ENCODE peak calls at places on chromosomes 7 and 10, in four cellular contexts. One of them, this sample, is unnamed.
A peak's percentile ranks its signal among the peaks of the same experiment; 100 is the strongest.

GRCh38 chr10:11639861-11640764 is 28.7 kb upstream of the USP6NL start:
- DNase-seq in activated T-helper 1 cell treated with Interleukin-2 at 50 U/mL for 16 hours: no peak
- DNase-seq in stimulated activated CD8-positive, alpha-beta memory T cell treated with anti-CD3 and anti-CD28 coated beads, Interleukin-2, amount 100 ng/mL, for 1 hour: no peak
- DNase-seq in mammary epithelial cell: no peak
- DNase-seq in this sample: no peak

GRCh38 chr10:34444223-34445183 is 370.6 kb downstream of the PARD3 start:
- DNase-seq in activated T-helper 1 cell treated with Interleukin-2 at 50 U/mL for 16 hours: no peak
- DNase-seq in mammary epithelial cell: peak; percentile 17
- DNase-seq in stimulated activated CD8-positive, alpha-beta memory T cell treated with anti-CD3 and anti-CD28 coated beads, Interleukin-2, amount 100 ng/mL, for 1 hour: no peak
- DNase-seq in this sample: no peak

GRCh38 chr7:140591178-140591902 is 49.3 kb downstream of the DENND2A start:
- DNase-seq in activated T-helper 1 cell treated with Interleukin-2 at 50 U/mL for 16 hours: no peak
- DNase-seq in stimulated activated CD8-positive, alpha-beta memory T cell treated with anti-CD3 and anti-CD28 coated beads, Interleukin-2, amount 100 ng/mL, for 1 hour: no peak
- DNase-seq in mammary epithelial cell: peak; percentile 25
- DNase-seq in this sample: peak; percentile 63

GRCh38 chr7:51123322-51124021 is 193.1 kb downstream of the COBL start:
- DNase-seq in stimulated activated CD8-positive, alpha-beta memory T cell treated with anti-CD3 and anti-CD28 coated beads, Interleukin-2, amount 100 ng/mL, for 1 hour: no peak
- DNase-seq in activated T-helper 1 cell treated with Interleukin-2 at 50 U/mL for 16 hours: no peak
- DNase-seq in mammary epithelial cell: peak; percentile 95
- DNase-seq in this sample: peak; percentile 98

GRCh38 chr10:51368943-51369342 is 294.7 kb downstream of the PRKG1 start:
- DNase-seq in activated T-helper 1 cell treated with Interleukin-2 at 50 U/mL for 16 hours: no peak
- DNase-seq in stimulated activated CD8-positive, alpha-beta memory T cell treated with anti-CD3 and anti-CD28 coated beads, Interleukin-2, amount 100 ng/mL, for 1 hour: no peak
- DNase-seq in mammary epithelial cell: no peak
- DNase-seq in this sample: no peak

GRCh38 chr7:79529214-79529895 is 75.9 kb upstream of the MAGI2 start:
- DNase-seq in stimulated activated CD8-positive, alpha-beta memory T cell treated with anti-CD3 and anti-CD28 coated beads, Interleukin-2, amount 100 ng/mL, for 1 hour: no peak
- DNase-seq in activated T-helper 1 cell treated with Interleukin-2 at 50 U/mL for 16 hours: no peak
- DNase-seq in mammary epithelial cell: no peak
- DNase-seq in this sample: no peak

GRCh38 chr7:129465080-129465479 is 30.8 kb downstream of the STRIP2 start:
- DNase-seq in stimulated activated CD8-positive, alpha-beta memory T cell treated with anti-CD3 and anti-CD28 coated beads, Interleukin-2, amount 100 ng/mL, for 1 hour: no peak
- DNase-seq in mammary epithelial cell: no peak
- DNase-seq in activated T-helper 1 cell treated with Interleukin-2 at 50 U/mL for 16 hours: no peak
- DNase-seq in this sample: no peak

GRCh38 chr10:82245157-82245556 is 370.2 kb downstream of the NRG3 start:
- DNase-seq in stimulated activated CD8-positive, alpha-beta memory T cell treated with anti-CD3 and anti-CD28 coated beads, Interleukin-2, amount 100 ng/mL, for 1 hour: no peak
- DNase-seq in activated T-helper 1 cell treated with Interleukin-2 at 50 U/mL for 16 hours: no peak
- DNase-seq in mammary epithelial cell: no peak
- DNase-seq in this sample: no peak

GRCh38 chr10:110610308-110610774 is 33.8 kb upstream of the RBM20 start:
- DNase-seq in activated T-helper 1 cell treated with Interleukin-2 at 50 U/mL for 16 hours: peak; percentile 22
- DNase-seq in stimulated activated CD8-positive, alpha-beta memory T cell treated with anti-CD3 and anti-CD28 coated beads, Interleukin-2, amount 100 ng/mL, for 1 hour: peak; percentile 14
- DNase-seq in mammary epithelial cell: peak; percentile 46
- DNase-seq in this sample: peak; percentile 73

GRCh38 chr7:107563761-107564552 is at the start of the genes COG5 and DUS4L:
- DNase-seq in activated T-helper 1 cell treated with Interleukin-2 at 50 U/mL for 16 hours: peak; percentile 71
- DNase-seq in stimulated activated CD8-positive, alpha-beta memory T cell treated with anti-CD3 and anti-CD28 coated beads, Interleukin-2, amount 100 ng/mL, for 1 hour: peak; percentile 69
- DNase-seq in mammary epithelial cell: peak; percentile 83
- DNase-seq in this sample: peak; percentile 84

GRCh38 chr10:69360485-69361302 is 56.0 kb downstream of the TACR2 start:
- DNase-seq in activated T-helper 1 cell treated with Interleukin-2 at 50 U/mL for 16 hours: no peak
- DNase-seq in mammary epithelial cell: peak; percentile 88
- DNase-seq in stimulated activated CD8-positive, alpha-beta memory T cell treated with anti-CD3 and anti-CD28 coated beads, Interleukin-2, amount 100 ng/mL, for 1 hour: no peak
- DNase-seq in this sample: peak; percentile 76

GRCh38 chr10:29746080-29746797 is 111.5 kb upstream of the SVIL start:
- DNase-seq in mammary epithelial cell: no peak
- DNase-seq in activated T-helper 1 cell treated with Interleukin-2 at 50 U/mL for 16 hours: no peak
- DNase-seq in stimulated activated CD8-positive, alpha-beta memory T cell treated with anti-CD3 and anti-CD28 coated beads, Interleukin-2, amount 100 ng/mL, for 1 hour: no peak
- DNase-seq in this sample: no peak

GRCh38 chr7:47336178-47337020 is 245.5 kb downstream of the TNS3 start:
- DNase-seq in activated T-helper 1 cell treated with Interleukin-2 at 50 U/mL for 16 hours: no peak
- DNase-seq in stimulated activated CD8-positive, alpha-beta memory T cell treated with anti-CD3 and anti-CD28 coated beads, Interleukin-2, amount 100 ng/mL, for 1 hour: no peak
- DNase-seq in mammary epithelial cell: peak; percentile 95
- DNase-seq in this sample: peak; percentile 4

GRCh38 chr10:86988501-86988900 is 20.2 kb downstream of the ADIRF start:
- DNase-seq in stimulated activated CD8-positive, alpha-beta memory T cell treated with anti-CD3 and anti-CD28 coated beads, Interleukin-2, amount 100 ng/mL, for 1 hour: no peak
- DNase-seq in mammary epithelial cell: no peak
- DNase-seq in activated T-helper 1 cell treated with Interleukin-2 at 50 U/mL for 16 hours: no peak
- DNase-seq in this sample: no peak

This sample was measured in kidney tubule cell.